ENCODE peak calls at places on chromosomes 11 and 22, in seven cellular contexts. P, R, D, V, K, Z and B are unnamed samples.
A peak's percentile ranks its signal among the peaks of the same experiment; 100 is the strongest.

GRCh38 chr11:60757231-60757800 is 649 bp downstream of the MS4A15 start:
- DNase-seq in P (no peak), R (no peak), D (no peak), V (no peak), K (no peak), Z (no peak), B (no peak)

GRCh38 chr11:128530119-128531091 is 57.0 kb downstream of the ETS1 start:
- DNase-seq in P (no peak), R (peak; percentile 40), D (no peak), V (no peak), K (no peak), Z (peak; percentile 94), B (no peak)

GRCh38 chr11:1309498-1310314 is at the start of gene TOLLIP:
- DNase-seq in P (peak; percentile 94), R (peak; percentile 90), D (peak; percentile 91), V (peak; percentile 96), K (no peak), Z (peak; percentile 85), B (peak; percentile 99)

GRCh38 chr22:49769691-49770315 is 57.9 kb downstream of the BRD1 start:
- DNase-seq in P (no peak), R (no peak), D (no peak), V (no peak), K (no peak), Z (no peak), B (no peak)

GRCh38 chr11:95193541-95193940 is 37.5 kb downstream of the SESN3 start:
- DNase-seq in P (no peak), R (no peak), D (no peak), V (no peak), K (no peak), Z (no peak), B (no peak)

GRCh38 chr11:26558191-26558590 is 13.9 kb downstream of the MUC15 start:
- DNase-seq in P (no peak), R (peak; percentile 36), D (no peak), V (no peak), K (no peak), Z (no peak), B (no peak)

GRCh38 chr11:64713031-64713780 is 9.8 kb downstream of the NRXN2 start:
- DNase-seq in P (no peak), R (no peak), D (no peak), V (no peak), K (no peak), Z (peak; percentile 63), B (peak; percentile 20)

GRCh38 chr22:29695129-29695926 is 24.5 kb upstream of the CABP7 start:
- DNase-seq in P (no peak), R (no peak), D (peak; percentile 60), V (no peak), K (no peak), Z (no peak), B (no peak)

GRCh38 chr22:35477911-35478582 is 62.6 kb upstream of the RASD2 start:
- DNase-seq in P (no peak), R (peak; percentile 48), D (peak; percentile 59), V (no peak), K (no peak), Z (peak; percentile 75), B (no peak)

GRCh38 chr22:22226448-22227187 is 18.0 kb upstream of the VPREB1 start:
- DNase-seq in P (no peak), R (no peak), D (no peak), V (no peak), K (no peak), Z (no peak), B (no peak)

GRCh38 chr11:14974021-14974698 is 2.0 kb upstream of the CALCA start:
- DNase-seq in P (no peak), R (no peak), D (peak; percentile 1), V (no peak), K (no peak), Z (no peak), B (no peak)

GRCh38 chr11:109275931-109276330 is 146.1 kb upstream of the C11orf87 start:
- DNase-seq in P (no peak), R (no peak), D (no peak), V (no peak), K (no peak), Z (no peak), B (no peak)

GRCh38 chr11:92357344-92357743 is 132.7 kb downstream of the FAT3 start:
- DNase-seq in P (no peak), R (no peak), D (no peak), V (no peak), K (no peak), Z (no peak), B (no peak)

GRCh38 chr22:41963453-41964105 is 5.7 kb upstream of the SEPTIN3 start:
- DNase-seq in P (no peak), R (peak; percentile 79), D (peak; percentile 83), V (no peak), K (no peak), Z (peak; percentile 17), B (no peak)

GRCh38 chr22:25839755-25840154 is 97.8 kb downstream of the MYO18B start:
- DNase-seq in P (no peak), R (no peak), D (no peak), V (peak; percentile 60), K (no peak), Z (no peak), B (no peak)

GRCh38 chr11:30617762-30618161 is 31.6 kb upstream of the MPPED2 start:
- DNase-seq in P (no peak), R (peak; percentile 14), D (no peak), V (no peak), K (no peak), Z (no peak), B (no peak)

GRCh38 chr11:82733444-82734119 is at the start of gene FAM181B:
- DNase-seq in P (no peak), R (peak; percentile 53), D (peak; percentile 81), V (no peak), K (no peak), Z (peak; percentile 21), B (peak; percentile 51)

GRCh38 chr11:10731064-10731680 is 19.9 kb upstream of the CTR9 start:
- DNase-seq in P (no peak), R (no peak), D (no peak), V (no peak), K (no peak), Z (no peak), B (no peak)

GRCh38 chr11:66701432-66702240 is 23.9 kb upstream of the RBM4B start:
- DNase-seq in P (no peak), R (no peak), D (no peak), V (no peak), K (no peak), Z (no peak), B (peak; percentile 57)

GRCh38 chr11:74815966-74816365 is 67.3 kb downstream of the RNF169 start:
- DNase-seq in P (no peak), R (no peak), D (peak; percentile 71), V (no peak), K (no peak), Z (no peak), B (no peak)

GRCh38 chr11:107157809-107158187 is 139.5 kb upstream of the GUCY1A2 start:
- DNase-seq in P (no peak), R (no peak), D (no peak), V (no peak), K (no peak), Z (peak; percentile 3), B (no peak)